ENCODE peak calls at places on chromosomes 7 and 10, in five cellular contexts. One of them, this sample, is unnamed.

GRCh38 chr7:44281811-44282600 is 43.4 kb downstream of the CAMK2B start:
- DNase-seq in PC-9: no peak
- DNase-seq in Peyer's patch: no peak
- DNase-seq in left ventricle myocardium inferior: peak
- DNase-seq in spleen: peak
- DNase-seq in this sample: no peak

GRCh38 chr7:105830405-105831218 is 45.8 kb downstream of the ATXN7L1 start:
- DNase-seq in PC-9: peak
- DNase-seq in Peyer's patch: no peak
- DNase-seq in left ventricle myocardium inferior: no peak
- DNase-seq in spleen: no peak
- DNase-seq in this sample: peak

GRCh38 chr7:141074162-141074989 is 512 bp downstream of the TMEM178B start:
- DNase-seq in PC-9: no peak
- DNase-seq in Peyer's patch: no peak
- DNase-seq in left ventricle myocardium inferior: no peak
- DNase-seq in spleen: no peak
- DNase-seq in this sample: peak

GRCh38 chr7:152899482-152900166 is 140.1 kb downstream of the ACTR3B start:
- DNase-seq in PC-9: peak
- DNase-seq in Peyer's patch: no peak
- DNase-seq in left ventricle myocardium inferior: peak
- DNase-seq in spleen: no peak
- DNase-seq in this sample: peak

GRCh38 chr7:111082351-111082750 is 8.6 kb upstream of the LRRN3 start:
- DNase-seq in PC-9: no peak
- DNase-seq in Peyer's patch: no peak
- DNase-seq in left ventricle myocardium inferior: no peak
- DNase-seq in spleen: no peak
- DNase-seq in this sample: no peak

GRCh38 chr7:25636871-25637283 is 408.6 kb upstream of the NPVF start:
- DNase-seq in PC-9: no peak
- DNase-seq in Peyer's patch: no peak
- DNase-seq in left ventricle myocardium inferior: peak
- DNase-seq in spleen: no peak
- DNase-seq in this sample: no peak

GRCh38 chr10:63664341-63664885 is 143.2 kb downstream of the REEP3 start:
- DNase-seq in PC-9: no peak
- DNase-seq in Peyer's patch: no peak
- DNase-seq in left ventricle myocardium inferior: no peak
- DNase-seq in spleen: no peak
- DNase-seq in this sample: no peak

GRCh38 chr10:58994226-58995057 is 182.0 kb upstream of the PHYHIPL start:
- DNase-seq in PC-9: no peak
- DNase-seq in Peyer's patch: no peak
- DNase-seq in left ventricle myocardium inferior: no peak
- DNase-seq in spleen: no peak
- DNase-seq in this sample: peak

GRCh38 chr10:99429521-99430095 is 816 bp downstream of the GOT1 start:
- DNase-seq in PC-9: no peak
- DNase-seq in Peyer's patch: no peak
- DNase-seq in left ventricle myocardium inferior: no peak
- DNase-seq in spleen: no peak
- DNase-seq in this sample: no peak

GRCh38 chr7:87414400-87415188 is 60.9 kb downstream of the ABCB4 start:
- DNase-seq in PC-9: no peak
- DNase-seq in Peyer's patch: no peak
- DNase-seq in left ventricle myocardium inferior: no peak
- DNase-seq in spleen: no peak
- DNase-seq in this sample: peak

GRCh38 chr7:70178787-70179186 is 580.5 kb downstream of the AUTS2 start:
- DNase-seq in PC-9: no peak
- DNase-seq in Peyer's patch: no peak
- DNase-seq in left ventricle myocardium inferior: no peak
- DNase-seq in spleen: no peak
- DNase-seq in this sample: peak

GRCh38 chr7:66330961-66331360 is 125.8 kb downstream of the TPST1 start:
- DNase-seq in PC-9: no peak
- DNase-seq in Peyer's patch: no peak
- DNase-seq in left ventricle myocardium inferior: peak
- DNase-seq in spleen: no peak
- DNase-seq in this sample: peak

GRCh38 chr10:3666525-3667302 is 118.3 kb downstream of the KLF6 start:
- DNase-seq in PC-9: no peak
- DNase-seq in Peyer's patch: peak
- DNase-seq in left ventricle myocardium inferior: peak
- DNase-seq in spleen: peak
- DNase-seq in this sample: no peak

GRCh38 chr10:58651040-58651439 is 138.4 kb downstream of the BICC1 start:
- DNase-seq in PC-9: no peak
- DNase-seq in Peyer's patch: no peak
- DNase-seq in left ventricle myocardium inferior: no peak
- DNase-seq in spleen: no peak
- DNase-seq in this sample: peak

GRCh38 chr7:1665721-1666250 is 4.3 kb upstream of the ELFN1 start:
- DNase-seq in PC-9: peak
- DNase-seq in Peyer's patch: no peak
- DNase-seq in left ventricle myocardium inferior: peak
- DNase-seq in spleen: peak
- DNase-seq in this sample: peak

GRCh38 chr10:125982256-125982948 is 86.0 kb downstream of the FANK1 start:
- DNase-seq in PC-9: peak
- DNase-seq in Peyer's patch: no peak
- DNase-seq in left ventricle myocardium inferior: no peak
- DNase-seq in spleen: no peak
- DNase-seq in this sample: peak

GRCh38 chr10:2893991-2894390 is 173.4 kb upstream of the PFKP start:
- DNase-seq in PC-9: no peak
- DNase-seq in Peyer's patch: no peak
- DNase-seq in left ventricle myocardium inferior: no peak
- DNase-seq in spleen: no peak
- DNase-seq in this sample: no peak

GRCh38 chr10:70459061-70459770 is 17.7 kb upstream of the NODAL start:
- DNase-seq in PC-9: no peak
- DNase-seq in Peyer's patch: no peak
- DNase-seq in left ventricle myocardium inferior: no peak
- DNase-seq in spleen: no peak
- DNase-seq in this sample: no peak

GRCh38 chr7:142300689-142301088 is 42.8 kb upstream of the PRSS58 start:
- DNase-seq in PC-9: peak
- DNase-seq in Peyer's patch: no peak
- DNase-seq in left ventricle myocardium inferior: no peak
- DNase-seq in spleen: no peak
- DNase-seq in this sample: peak

DNA sequence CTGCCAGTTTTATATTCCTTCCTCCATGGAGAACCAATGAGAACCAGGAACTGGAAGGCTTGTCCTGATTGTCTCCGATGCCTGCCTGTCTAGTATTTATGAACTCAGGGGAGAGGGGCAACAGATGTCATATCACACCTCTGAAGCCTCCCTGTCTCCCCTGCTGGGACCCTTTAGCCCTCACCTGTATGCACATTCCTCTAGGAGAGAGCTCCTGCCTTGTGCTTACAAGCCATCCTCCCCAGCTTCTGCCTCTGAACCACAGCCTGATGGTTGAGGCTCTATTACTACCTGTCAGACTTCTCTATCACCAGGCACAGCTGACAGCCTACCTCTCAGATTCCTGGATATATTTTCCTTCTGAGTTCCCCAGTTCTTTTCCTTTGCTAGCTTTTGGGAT is 5.9 kb upstream of the FAM131B start:
- DNase-seq in PC-9: no peak
- DNase-seq in Peyer's patch: no peak
- DNase-seq in left ventricle myocardium inferior: no peak
- DNase-seq in spleen: no peak
- DNase-seq in this sample: no peak
- TF ChIP-seq CTCF in PC-9: no peak
- TF ChIP-seq CTCF in Peyer's patch: no peak
- TF ChIP-seq CTCF in left ventricle myocardium inferior: no peak
- TF ChIP-seq CTCF in spleen: no peak
- TF ChIP-seq CTCF in this sample: no peak

DNA sequence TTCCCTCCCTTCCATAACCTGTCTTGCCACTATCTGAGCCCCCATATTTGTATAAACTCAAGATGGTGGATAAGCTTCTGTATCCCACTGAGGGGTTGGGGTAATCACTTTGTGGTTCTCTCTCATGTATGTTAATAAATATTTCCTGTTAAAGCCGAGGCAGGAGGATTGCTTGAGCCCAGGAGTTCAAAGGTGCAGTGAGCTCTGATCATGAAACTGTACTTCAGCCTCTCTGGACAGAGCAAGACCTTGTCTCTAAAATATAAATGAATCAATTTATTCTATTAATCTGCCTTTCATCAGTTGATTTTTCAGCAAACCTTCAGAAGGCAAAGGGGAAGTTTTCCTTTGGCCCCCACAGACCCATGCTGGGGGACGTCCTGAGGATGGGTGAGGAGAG is 1.8 kb upstream of the RARRES2 start:
- DNase-seq in PC-9: no peak
- DNase-seq in Peyer's patch: no peak
- DNase-seq in left ventricle myocardium inferior: no peak
- DNase-seq in spleen: no peak
- DNase-seq in this sample: no peak
- H3K4me3 ChIP-seq in PC-9: no peak
- H3K4me3 ChIP-seq in Peyer's patch: no peak
- H3K4me3 ChIP-seq in left ventricle myocardium inferior: no peak
- H3K4me3 ChIP-seq in spleen: no peak
- H3K4me3 ChIP-seq in this sample: no peak

GRCh38 chr7:50505553-50505952 is 55.4 kb upstream of the FIGNL1 start:
- DNase-seq in PC-9: no peak
- DNase-seq in Peyer's patch: no peak
- DNase-seq in left ventricle myocardium inferior: no peak
- DNase-seq in spleen: peak
- DNase-seq in this sample: no peak

GRCh38 chr7:50509459-50509858 is 55.7 kb downstream of the DDC start:
- DNase-seq in PC-9: no peak
- DNase-seq in Peyer's patch: no peak
- DNase-seq in left ventricle myocardium inferior: no peak
- DNase-seq in spleen: no peak
- DNase-seq in this sample: peak

GRCh38 chr7:50504646-50505546 is 54.7 kb upstream of the FIGNL1 start:
- DNase-seq in PC-9: no peak
- DNase-seq in Peyer's patch: no peak
- DNase-seq in left ventricle myocardium inferior: no peak
- DNase-seq in spleen: no peak
- DNase-seq in this sample: no peak

GRCh38 chr7:50507898-50508470 is 57.2 kb downstream of the DDC start:
- DNase-seq in PC-9: no peak
- DNase-seq in Peyer's patch: no peak
- DNase-seq in left ventricle myocardium inferior: no peak
- DNase-seq in spleen: peak
- DNase-seq in this sample: no peak

GRCh38 chr7:50508471-50508943 is 56.7 kb downstream of the DDC start:
- DNase-seq in PC-9: no peak
- DNase-seq in Peyer's patch: no peak
- DNase-seq in left ventricle myocardium inferior: no peak
- DNase-seq in spleen: no peak
- DNase-seq in this sample: peak
- TF ChIP-seq CTCF in PC-9: no peak
- TF ChIP-seq CTCF in Peyer's patch: no peak
- TF ChIP-seq CTCF in left ventricle myocardium inferior: no peak
- TF ChIP-seq CTCF in spleen: no peak
- TF ChIP-seq CTCF in this sample: no peak

DNA sequence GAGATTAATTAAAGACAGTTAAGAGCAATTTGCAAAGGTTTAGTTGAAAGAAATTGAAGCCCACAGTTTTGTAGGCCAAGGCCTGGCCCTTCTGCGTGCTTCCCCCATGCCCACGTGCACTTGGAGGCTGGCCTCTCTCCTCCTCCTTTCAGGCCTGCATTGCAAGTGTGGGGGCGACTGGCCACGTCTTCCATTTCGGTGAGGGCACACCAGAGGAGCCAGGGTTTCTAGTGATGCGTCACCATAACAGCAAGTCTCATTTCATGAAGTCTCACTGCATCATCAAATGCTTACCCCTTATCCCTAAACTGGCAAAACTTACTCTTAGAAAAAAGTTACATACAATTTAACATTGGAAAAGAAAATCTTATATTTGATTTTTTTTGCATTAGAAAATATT is 141.2 kb downstream of the NRF1 start:
- DNase-seq in PC-9: no peak
- DNase-seq in Peyer's patch: no peak
- DNase-seq in left ventricle myocardium inferior: no peak
- DNase-seq in spleen: no peak
- DNase-seq in this sample: peak
- H3K4me3 ChIP-seq in PC-9: no peak
- H3K4me3 ChIP-seq in Peyer's patch: no peak
- H3K4me3 ChIP-seq in left ventricle myocardium inferior: no peak
- H3K4me3 ChIP-seq in spleen: no peak
- H3K4me3 ChIP-seq in this sample: no peak

GRCh38 chr7:149489391-149490024 is 8.1 kb downstream of the ZNF746 start:
- DNase-seq in PC-9: no peak
- DNase-seq in Peyer's patch: no peak
- DNase-seq in left ventricle myocardium inferior: no peak
- DNase-seq in spleen: no peak
- DNase-seq in this sample: peak
- TF ChIP-seq CTCF in PC-9: peak
- TF ChIP-seq CTCF in Peyer's patch: no peak
- TF ChIP-seq CTCF in left ventricle myocardium inferior: peak
- TF ChIP-seq CTCF in spleen: no peak
- TF ChIP-seq CTCF in this sample: peak

GRCh38 chr7:39659356-39660013 is 36.1 kb downstream of the RALA start:
- DNase-seq in PC-9: no peak
- DNase-seq in Peyer's patch: no peak
- DNase-seq in left ventricle myocardium inferior: no peak
- DNase-seq in spleen: no peak
- DNase-seq in this sample: peak
- H3K4me3 ChIP-seq in PC-9: no peak
- H3K4me3 ChIP-seq in Peyer's patch: no peak
- H3K4me3 ChIP-seq in left ventricle myocardium inferior: no peak
- H3K4me3 ChIP-seq in spleen: no peak
- H3K4me3 ChIP-seq in this sample: no peak

DNA sequence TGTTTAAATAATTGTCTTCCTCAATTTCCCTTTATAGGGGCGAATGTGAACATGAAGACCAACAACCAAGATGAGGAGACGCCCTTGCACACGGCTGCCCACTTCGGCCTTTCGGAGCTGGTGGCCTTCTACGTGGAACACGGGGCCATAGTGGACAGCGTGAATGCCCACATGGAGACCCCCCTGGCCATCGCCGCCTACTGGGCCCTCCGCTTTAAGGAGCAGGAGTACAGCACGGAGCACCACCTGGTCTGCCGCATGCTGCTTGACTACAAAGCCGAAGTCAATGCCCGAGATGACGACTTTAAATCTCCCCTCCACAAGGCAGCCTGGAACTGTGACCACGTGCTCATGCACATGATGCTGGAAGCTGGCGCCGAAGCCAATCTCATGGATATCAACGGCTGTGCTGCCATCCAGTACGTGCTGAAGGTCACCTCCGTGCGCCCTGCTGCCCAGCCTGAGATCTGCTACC is 42.1 kb downstream of the ASB4 start:
- DNase-seq in PC-9: no peak
- DNase-seq in Peyer's patch: no peak
- DNase-seq in left ventricle myocardium inferior: no peak
- DNase-seq in spleen: peak
- DNase-seq in this sample: no peak
- TF ChIP-seq CTCF in PC-9: peak
- TF ChIP-seq CTCF in Peyer's patch: no peak
- TF ChIP-seq CTCF in left ventricle myocardium inferior: no peak
- TF ChIP-seq CTCF in spleen: no peak
- TF ChIP-seq CTCF in this sample: no peak

GRCh38 chr10:86969421-86970041 is 1.2 kb downstream of the ADIRF start:
- DNase-seq in PC-9: no peak
- DNase-seq in Peyer's patch: peak
- DNase-seq in left ventricle myocardium inferior: peak
- DNase-seq in spleen: no peak
- DNase-seq in this sample: peak
- H3K4me3 ChIP-seq in PC-9: peak
- H3K4me3 ChIP-seq in Peyer's patch: peak
- H3K4me3 ChIP-seq in left ventricle myocardium inferior: peak
- H3K4me3 ChIP-seq in spleen: peak
- H3K4me3 ChIP-seq in this sample: peak

This sample was measured in fibroblast of mammary gland.